ENCODE peak calls at places on chromosomes 3 and 15, in seven cellular contexts. One of them, this sample, is unnamed.

GRCh38 chr3:45123841-45124269 is 22.3 kb downstream of the CDCP1 start:
- DNase-seq in neural crest cell: no peak
- DNase-seq in AML-193: no peak
- DNase-seq in caudate nucleus: no peak
- DNase-seq in LHCN-M2: peak; percentile 97
- DNase-seq in NCI-H1092: no peak
- DNase-seq in effector CD8-positive, alpha-beta T cell: no peak
- DNase-seq in this sample: no peak

GRCh38 chr15:82539690-82540054 is 585 bp downstream of the RPS17 start:
- DNase-seq in caudate nucleus: no peak
- DNase-seq in LHCN-M2: no peak
- DNase-seq in effector CD8-positive, alpha-beta T cell: no peak
- DNase-seq in NCI-H1092: no peak
- DNase-seq in AML-193: no peak
- DNase-seq in neural crest cell: no peak
- DNase-seq in this sample: no peak

GRCh38 chr3:25973111-25973510 is 183.2 kb downstream of the OXSM start:
- DNase-seq in AML-193: no peak
- DNase-seq in effector CD8-positive, alpha-beta T cell: no peak
- DNase-seq in caudate nucleus: no peak
- DNase-seq in neural crest cell: no peak
- DNase-seq in NCI-H1092: no peak
- DNase-seq in LHCN-M2: no peak
- DNase-seq in this sample: no peak

GRCh38 chr15:31391687-31392671 is 65.3 kb downstream of the KLF13 start:
- DNase-seq in neural crest cell: peak; percentile 63
- DNase-seq in caudate nucleus: peak; percentile 46
- DNase-seq in AML-193: peak; percentile 8
- DNase-seq in LHCN-M2: peak; percentile 35
- DNase-seq in effector CD8-positive, alpha-beta T cell: peak; percentile 65
- DNase-seq in NCI-H1092: no peak
- DNase-seq in this sample: no peak

GRCh38 chr15:68639926-68640600 is 61.3 kb downstream of the CORO2B start:
- DNase-seq in neural crest cell: no peak
- DNase-seq in effector CD8-positive, alpha-beta T cell: no peak
- DNase-seq in caudate nucleus: no peak
- DNase-seq in NCI-H1092: no peak
- DNase-seq in LHCN-M2: no peak
- DNase-seq in AML-193: no peak
- DNase-seq in this sample: no peak

GRCh38 chr15:31461375-31461774 is 134.7 kb downstream of the KLF13 start:
- DNase-seq in neural crest cell: no peak
- DNase-seq in caudate nucleus: no peak
- DNase-seq in NCI-H1092: no peak
- DNase-seq in AML-193: no peak
- DNase-seq in effector CD8-positive, alpha-beta T cell: no peak
- DNase-seq in LHCN-M2: no peak
- DNase-seq in this sample: no peak

GRCh38 chr3:113035387-113035982 is 44.7 kb downstream of the GTPBP8 start:
- DNase-seq in effector CD8-positive, alpha-beta T cell: no peak
- DNase-seq in AML-193: peak; percentile 68
- DNase-seq in neural crest cell: peak; percentile 62
- DNase-seq in LHCN-M2: peak; percentile 47
- DNase-seq in caudate nucleus: no peak
- DNase-seq in NCI-H1092: peak; percentile 40
- DNase-seq in this sample: no peak

GRCh38 chr15:81270188-81270587 is 53.8 kb downstream of the STARD5 start:
- DNase-seq in NCI-H1092: no peak
- DNase-seq in AML-193: no peak
- DNase-seq in effector CD8-positive, alpha-beta T cell: no peak
- DNase-seq in LHCN-M2: no peak
- DNase-seq in neural crest cell: no peak
- DNase-seq in caudate nucleus: no peak
- DNase-seq in this sample: no peak

GRCh38 chr3:49411550-49411967 is 217 bp downstream of the RHOA start:
- DNase-seq in AML-193: peak; percentile 56
- DNase-seq in caudate nucleus: peak; percentile 74
- DNase-seq in neural crest cell: no peak
- DNase-seq in effector CD8-positive, alpha-beta T cell: peak; percentile 34
- DNase-seq in NCI-H1092: no peak
- DNase-seq in LHCN-M2: peak; percentile 32
- DNase-seq in this sample: no peak

GRCh38 chr15:44595246-44595645 is 58.3 kb downstream of the EIF3J start:
- DNase-seq in neural crest cell: no peak
- DNase-seq in effector CD8-positive, alpha-beta T cell: no peak
- DNase-seq in AML-193: no peak
- DNase-seq in NCI-H1092: no peak
- DNase-seq in LHCN-M2: no peak
- DNase-seq in caudate nucleus: no peak
- DNase-seq in this sample: no peak

GRCh38 chr3:184683900-184684560 is 27.8 kb downstream of the MAGEF1 start:
- DNase-seq in caudate nucleus: no peak
- DNase-seq in LHCN-M2: no peak
- DNase-seq in neural crest cell: no peak
- DNase-seq in NCI-H1092: no peak
- DNase-seq in effector CD8-positive, alpha-beta T cell: no peak
- DNase-seq in AML-193: no peak
- DNase-seq in this sample: no peak

This sample was measured in glomerular endothelial cell.